ENCODE peak calls at places on chromosomes 6 and 20, in five cellular contexts. U is breast epithelium; H is uterus; Z is CD8-positive, alpha-beta T cell; Y is K562. D is an unnamed sample.

GRCh38 chr6:154479388-154480143 is 30.9 kb downstream of the CNKSR3 start:
- DNase-seq in U (no peak), H (no peak), Z (no peak), Y (no peak), D (no peak)

GRCh38 chr6:43842964-43843645 is 73.1 kb downstream of the VEGFA start:
- DNase-seq in U (no peak), H (no peak), Z (no peak), Y (peak; percentile 45), D (no peak)

GRCh38 chr20:35134472-35134871 is 12.7 kb downstream of the EDEM2 start:
- DNase-seq in U (no peak), H (peak; percentile 35), Z (no peak), Y (no peak), D (no peak)

GRCh38 chr6:104484626-104485025 is 375.1 kb downstream of the HACE1 start:
- DNase-seq in U (no peak), H (no peak), Z (no peak), Y (no peak), D (no peak)

GRCh38 chr6:122555561-122555960 is 54.6 kb upstream of the PKIB start:
- DNase-seq in U (no peak), H (no peak), Z (no peak), Y (no peak), D (no peak)

GRCh38 chr20:31673943-31674463 is 36.3 kb downstream of the COX4I2 start:
- DNase-seq in U (no peak), H (no peak), Z (no peak), Y (no peak), D (no peak)

GRCh38 chr6:77463308-77463880 is at the start of gene HTR1B:
- DNase-seq in U (no peak), H (no peak), Z (no peak), Y (no peak), D (no peak)

GRCh38 chr6:53717571-53717970 is 52.0 kb upstream of the KLHL31 start:
- DNase-seq in U (no peak), H (no peak), Z (no peak), Y (no peak), D (peak; percentile 52)

GRCh38 chr6:133542056-133542821 is 301.1 kb downstream of the EYA4 start:
- DNase-seq in U (no peak), H (no peak), Z (no peak), Y (no peak), D (no peak)

GRCh38 chr6:132936641-132937040 is 122.3 kb downstream of the RPS12 start:
- DNase-seq in U (no peak), H (no peak), Z (no peak), Y (no peak), D (no peak)

GRCh38 chr6:121666809-121667208 is 231.4 kb downstream of the GJA1 start:
- DNase-seq in U (no peak), H (no peak), Z (no peak), Y (no peak), D (no peak)

GRCh38 chr6:168136001-168136400 is 57.0 kb upstream of the FRMD1 start:
- DNase-seq in U (no peak), H (no peak), Z (no peak), Y (no peak), D (no peak)

GRCh38 chr6:119032428-119032827 is 46.0 kb downstream of the FAM184A start:
- DNase-seq in U (no peak), H (no peak), Z (no peak), Y (no peak), D (no peak)

DNA sequence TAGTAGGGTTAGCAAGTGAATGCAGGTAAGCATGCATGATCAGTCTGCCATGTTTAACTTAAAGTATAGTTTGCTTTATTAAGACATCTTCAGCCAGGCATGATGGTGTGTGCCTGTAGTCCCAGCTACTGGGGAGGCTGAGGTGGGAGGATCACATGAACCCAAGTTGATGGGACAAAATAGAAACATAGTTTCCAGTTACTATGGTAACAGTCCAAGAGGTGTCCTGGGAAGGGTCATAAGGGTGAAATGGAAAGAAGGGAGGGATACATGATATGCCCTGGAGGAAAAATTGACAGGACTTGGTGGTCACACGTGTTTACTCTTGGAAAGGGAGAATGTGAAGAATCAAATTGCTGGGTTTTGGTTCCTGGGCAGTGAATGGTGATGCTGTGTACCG is 139.6 kb downstream of the SULF2 start:
- DNase-seq in U (no peak), H (no peak), Z (no peak), Y (no peak), D (no peak)
- H3K36me3 ChIP-seq in U (no peaks in the 10 kb centered on the region), H (no peaks in the 10 kb centered on the region), Z (peaks cover 33% of the 10 kb centered on the region), Y (peaks cover 59% of the 10 kb centered on the region), D (no peaks in the 10 kb centered on the region)

DNA sequence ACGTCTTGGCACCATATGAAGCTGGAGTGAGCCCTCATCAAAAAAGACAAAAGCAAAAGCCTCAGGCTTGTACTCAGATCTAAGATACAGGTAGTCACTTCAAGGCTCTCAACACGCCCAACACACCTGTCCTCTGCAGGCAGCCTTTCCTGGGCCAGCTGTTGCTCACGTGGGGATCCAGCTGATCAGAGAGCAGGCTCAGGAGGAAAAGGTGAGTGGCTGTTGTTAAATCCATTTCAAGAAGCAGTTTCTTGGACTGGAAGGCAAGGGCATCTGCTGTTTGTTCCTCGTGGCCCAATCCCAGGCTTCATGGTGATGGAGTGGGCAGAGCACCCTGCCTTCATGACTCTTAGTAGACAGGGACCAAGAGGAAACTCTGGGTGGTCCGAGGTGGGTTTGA is 39.6 kb downstream of the ELMO2 start:
- DNase-seq in U (no peak), H (no peak), Z (no peak), Y (no peak), D (no peak)
- H3K36me3 ChIP-seq in U (peaks cover 18% of the 10 kb centered on the region), H (no peaks in the 10 kb centered on the region), Z (peaks cover 21% of the 10 kb centered on the region), Y (peaks cover 68% of the 10 kb centered on the region), D (no peaks in the 10 kb centered on the region)

DNA sequence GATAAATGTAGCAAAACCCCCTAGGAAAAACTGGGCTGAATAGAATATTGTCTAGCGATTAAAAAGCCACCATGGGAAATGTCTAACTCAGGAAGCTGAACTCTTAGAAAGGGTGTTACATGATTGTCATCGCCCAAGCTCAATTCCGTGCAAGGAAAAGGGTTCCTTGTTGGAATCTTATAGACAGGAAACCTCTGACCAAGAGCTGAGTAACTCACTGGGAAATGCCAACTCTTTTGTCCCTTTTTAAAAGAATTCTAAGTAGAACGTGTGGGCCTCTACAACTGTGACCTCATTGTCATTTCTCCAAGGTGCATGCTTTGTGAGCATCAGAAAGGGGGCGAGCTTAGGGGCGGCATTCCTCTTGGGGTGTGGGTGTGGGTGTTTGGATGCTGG is 88.1 kb downstream of the SYNJ2 start:
- DNase-seq in U (no peak), H (no peak), Z (no peak), Y (no peak), D (no peak)
- H3K36me3 ChIP-seq in U (no peaks in the 10 kb centered on the region), H (no peaks in the 10 kb centered on the region), Z (peaks cover 15% of the 10 kb centered on the region), Y (peaks cover 63% of the 10 kb centered on the region), D (peaks cover 59% of the 10 kb centered on the region)

GRCh38 chr20:1456300-1456699 is 10.3 kb downstream of the NSFL1C start:
- DNase-seq in U (no peak), H (no peak), Z (no peak), Y (no peak), D (no peak)
- H3K36me3 ChIP-seq in U (peaks cover 29% of the 10 kb centered on the region), H (no peaks in the 10 kb centered on the region), Z (peaks cover 48% of the 10 kb centered on the region), Y (peaks cover 100% of the 10 kb centered on the region), D (no peaks in the 10 kb centered on the region)

D was measured in Peyer's patch.